ENCODE peak calls at places on chromosomes 11 and 22, in five cellular contexts. T is A549, C is breast epithelium, A is H7, J is fibroblast of villous mesenchyme. P is an unnamed sample.

GRCh38 chr11:47403135-47403534 is 5.3 kb upstream of the SLC39A13 start:
- DNase-seq in A (no peak), C (no peak), J (no peak), T (no peak), P (no peak)

GRCh38 chr11:45145421-45146071 is 893 bp upstream of the PRDM11 start:
- DNase-seq in T (no peak), J (peak; percentile 33), C (no peak), A (peak; percentile 93), P (no peak)

GRCh38 chr11:67504950-67505561 is at the start of gene PITPNM1:
- DNase-seq in C (peak; percentile 53), A (peak; percentile 97), J (peak; percentile 51), T (peak; percentile 62), P (peak; percentile 94)

GRCh38 chr11:67996622-67997459 is 7.1 kb downstream of the UNC93B1 start:
- DNase-seq in T (peak; percentile 92), A (peak; percentile 98), J (peak; percentile 36), C (no peak), P (peak; percentile 88)

GRCh38 chr11:32438346-32438882 is 3.1 kb upstream of the WT1 start:
- DNase-seq in J (no peak), C (no peak), A (no peak), T (no peak), P (no peak)

GRCh38 chr11:68582416-68583046 is 101.8 kb upstream of the GAL start:
- DNase-seq in J (no peak), T (no peak), A (no peak), C (no peak), P (no peak)

GRCh38 chr11:76744186-76745058 is 38.7 kb upstream of the TSKU start:
- DNase-seq in A (no peak), C (peak; percentile 31), T (no peak), J (peak; percentile 26), P (peak; percentile 94)

GRCh38 chr11:12377106-12377823 is at the start of gene PARVA:
- DNase-seq in J (peak; percentile 81), T (peak; percentile 78), C (peak; percentile 64), A (peak; percentile 83), P (peak; percentile 45)

GRCh38 chr11:8023831-8024555 is 36.9 kb downstream of the EIF3F start:
- DNase-seq in C (no peak), A (no peak), J (peak; percentile 14), T (no peak), P (peak; percentile 43)

GRCh38 chr11:78834886-78835285 is 260.2 kb upstream of the NARS2 start:
- DNase-seq in T (no peak), A (no peak), J (no peak), C (no peak), P (no peak)

GRCh38 chr11:10913075-10913474 is 55.2 kb upstream of the ZBED5 start:
- DNase-seq in C (no peak), A (no peak), J (no peak), T (no peak), P (no peak)

GRCh38 chr11:119460582-119460981 is 37.6 kb upstream of the THY1 start:
- DNase-seq in T (no peak), A (no peak), J (peak; percentile 94), C (no peak), P (no peak)

GRCh38 chr11:68659158-68659921 is 25.0 kb upstream of the GAL start:
- DNase-seq in T (peak; percentile 52), J (peak; percentile 93), C (peak; percentile 85), A (peak; percentile 53), P (peak; percentile 53)

GRCh38 chr22:46078241-46079092 is 71.9 kb upstream of the PPARA start:
- DNase-seq in C (peak; percentile 91), J (peak; percentile 57), A (peak; percentile 76), T (peak; percentile 89), P (peak; percentile 95)

GRCh38 chr11:45816614-45817013 is 11.7 kb downstream of the SLC35C1 start:
- DNase-seq in J (no peak), A (peak; percentile 87), T (no peak), C (no peak), P (no peak)

GRCh38 chr11:21894492-21894891 is 298.4 kb upstream of the ANO5 start:
- DNase-seq in C (no peak), T (no peak), J (no peak), A (no peak), P (no peak)

GRCh38 chr11:37812281-37812880 is 1214.3 kb upstream of the RAG2 start:
- DNase-seq in J (no peak), C (no peak), A (peak; percentile 4), T (no peak), P (no peak)

GRCh38 chr11:22275600-22275999 is 62.6 kb upstream of the SLC17A6 start:
- DNase-seq in A (no peak), T (no peak), J (no peak), C (no peak), P (no peak)

GRCh38 chr22:45518580-45518991 is 15.9 kb downstream of the FBLN1 start:
- DNase-seq in C (peak; percentile 89), T (no peak), A (no peak), J (no peak), P (no peak)

GRCh38 chr11:113179181-113179701 is 135.1 kb upstream of the TTC12 start:
- DNase-seq in C (no peak), J (no peak), T (no peak), A (no peak), P (no peak)

GRCh38 chr11:95296165-95296564 is 65.2 kb upstream of the SESN3 start:
- DNase-seq in C (no peak), T (no peak), A (no peak), J (no peak), P (no peak)

GRCh38 chr11:11984563-11984962 is 23.9 kb downstream of the DKK3 start:
- DNase-seq in A (no peak), T (no peak), J (no peak), C (no peak), P (peak; percentile 84)

GRCh38 chr11:85076535-85077330 is 550.4 kb downstream of the DLG2 start:
- DNase-seq in T (no peak), J (no peak), A (no peak), C (no peak), P (no peak)

GRCh38 chr11:11129118-11129517 is 223.9 kb downstream of the CSNK2A3 start:
- DNase-seq in J (no peak), T (no peak), C (no peak), A (no peak), P (no peak)

GRCh38 chr11:64341851-64342791 is 2.1 kb downstream of the CCDC88B start:
- DNase-seq in C (peak; percentile 88), T (peak; percentile 93), A (peak; percentile 99), J (peak; percentile 86), P (peak; percentile 84)

GRCh38 chr22:20938272-20938671 is 21.1 kb downstream of the CRKL start:
- DNase-seq in C (no peak), A (no peak), T (no peak), J (no peak), P (no peak)

GRCh38 chr22:20940904-20941385 is 23.7 kb downstream of the CRKL start:
- DNase-seq in T (no peak), C (no peak), J (no peak), A (no peak), P (no peak)

GRCh38 chr22:20940178-20940790 is 23.1 kb downstream of the CRKL start:
- DNase-seq in J (peak; percentile 72), A (no peak), C (no peak), T (no peak), P (no peak)

GRCh38 chr22:20937031-20937793 is 20.0 kb downstream of the CRKL start:
- DNase-seq in J (no peak), T (no peak), A (no peak), C (no peak), P (no peak)

DNA sequence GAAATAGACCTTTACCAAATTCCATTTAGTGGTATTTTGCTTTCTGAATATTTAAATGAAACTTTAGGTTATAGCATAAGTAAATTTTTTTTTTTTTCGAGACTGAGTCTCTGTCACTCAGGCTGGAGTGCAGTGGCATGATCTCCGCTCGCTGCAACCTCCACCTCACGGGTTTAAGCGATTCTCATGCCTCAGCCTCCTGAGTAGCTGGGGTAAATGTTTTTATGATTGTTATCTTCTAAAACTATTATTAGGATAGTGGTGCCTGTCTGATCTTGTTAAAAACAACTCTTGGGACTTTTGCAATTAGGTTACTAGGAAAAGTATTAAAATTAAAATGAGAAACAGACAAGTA is 20.6 kb downstream of the CRKL start:
- DNase-seq in J (no peak), T (no peak), A (no peak), C (no peak), P (no peak)
- H3K4me3 ChIP-seq in J (no peak overlapping the region), T (no peak overlapping the region), A (no peak overlapping the region), C (no peak overlapping the region), P (no peak overlapping the region)

GRCh38 chr11:60762851-60763691 is 6.4 kb downstream of the MS4A15 start:
- DNase-seq in A (peak; percentile 71), C (no peak), J (no peak), T (peak; percentile 36), P (no peak)
- H3K4me3 ChIP-seq in A (no peak overlapping the region), C (no peak overlapping the region), J (no peak overlapping the region), T (no peak overlapping the region), P (no peak overlapping the region)

GRCh38 chr22:41284465-41284864 is 1.5 kb downstream of the RANGAP1 start:
- DNase-seq in T (no peak), J (no peak), A (no peak), C (no peak), P (no peak)
- H3K4me3 ChIP-seq in T (peak overlapping the region; percentile 97), J (no peak overlapping the region), A (no peak overlapping the region), C (no peak overlapping the region), P (no peak overlapping the region)

GRCh38 chr11:65439331-65440181 is 17.0 kb downstream of the NEAT1 start:
- DNase-seq in J (peak; percentile 72), C (peak; percentile 19), T (peak; percentile 33), A (no peak), P (no peak)

GRCh38 chr11:65440831-65441499 is 18.4 kb downstream of the NEAT1 start:
- DNase-seq in A (no peak), C (peak; percentile 26), T (peak; percentile 38), J (peak; percentile 70), P (peak; percentile 83)

GRCh38 chr11:65437436-65438227 is 15.0 kb downstream of the NEAT1 start:
- DNase-seq in T (peak; percentile 41), C (peak; percentile 21), A (no peak), J (peak; percentile 70), P (peak; percentile 15)

GRCh38 chr11:65436412-65437032 is 13.9 kb downstream of the NEAT1 start:
- DNase-seq in J (peak; percentile 71), A (no peak), T (no peak), C (peak; percentile 17), P (no peak)

DNA sequence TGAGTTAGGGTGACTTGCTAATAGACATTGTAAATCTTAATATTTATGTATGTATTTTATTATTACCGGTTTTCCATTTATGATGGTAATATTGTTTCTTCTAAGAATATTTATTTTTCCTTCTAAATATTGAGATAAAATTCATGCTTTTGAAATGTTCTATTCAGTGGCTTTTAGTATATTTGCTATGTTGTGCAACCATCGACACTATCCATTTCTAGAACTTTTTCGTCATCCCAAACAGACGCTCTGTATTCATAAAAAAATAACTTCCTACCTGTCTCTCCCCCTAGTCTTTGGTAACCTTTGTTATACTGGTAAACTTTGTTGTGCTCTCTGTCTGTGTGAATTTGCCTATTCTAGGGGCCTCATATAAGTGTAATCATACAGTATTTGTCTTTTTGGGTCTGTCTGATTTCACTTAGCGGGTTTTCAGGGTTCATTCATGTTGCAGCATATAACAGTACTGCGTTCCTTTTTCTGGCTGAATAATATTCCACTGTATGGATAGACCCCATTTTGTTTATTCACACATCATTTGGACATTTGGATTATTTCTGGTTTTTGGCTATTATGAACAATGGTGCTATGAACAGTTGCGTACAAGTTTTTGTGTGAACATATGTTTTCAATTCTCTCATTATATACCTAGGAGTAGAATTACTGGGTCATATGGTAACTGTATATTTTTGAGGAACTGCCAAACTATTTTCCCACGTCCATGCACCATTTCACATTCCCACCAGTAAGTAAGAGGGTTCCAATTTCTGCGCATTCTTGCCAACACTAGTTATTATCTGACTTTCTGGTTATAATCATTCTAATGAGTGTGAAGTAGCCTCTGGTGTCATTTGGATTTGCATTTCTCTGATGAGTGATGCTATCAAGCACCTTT is 15.9 kb downstream of the NEAT1 start:
- DNase-seq in T (peak; percentile 16), A (no peak), C (peak; percentile 11), J (peak; percentile 60), P (no peak)
- H3K4me3 ChIP-seq in T (no peak overlapping the region), A (no peak overlapping the region), C (no peak overlapping the region), J (peak overlapping the region; percentile 31), P (no peak overlapping the region)

P was measured in lower leg skin.